ENCODE peak calls at places on chromosomes 4 and X, in eight cellular contexts. X, H, W, V, N, O, D and E are unnamed samples.

GRCh38 chrX:41313419-41313818 is 20.5 kb upstream of the DDX3X start:
- DNase-seq in X (no peak), H (no peak), W (no peak), V (no peak), N (peak; percentile 66), O (no peak), D (no peak), E (no peak)

GRCh38 chr4:177902386-177902785 is 460.1 kb upstream of the AGA start:
- DNase-seq in X (no peak), H (no peak), W (no peak), V (no peak), N (no peak), O (no peak), D (no peak), E (no peak)

GRCh38 chrX:22974616-22975015 is 25.1 kb upstream of the DDX53 start:
- DNase-seq in X (no peak), H (no peak), W (no peak), V (no peak), N (no peak), O (no peak), D (no peak), E (no peak)

GRCh38 chrX:153935326-153935851 is 552 bp upstream of the NAA10 start:
- DNase-seq in X (peak; percentile 36), H (no peak), W (no peak), V (no peak), N (no peak), O (no peak), D (no peak), E (no peak)

GRCh38 chr4:120236873-120237272 is 170.2 kb upstream of the MAD2L1 start:
- DNase-seq in X (no peak), H (no peak), W (no peak), V (no peak), N (no peak), O (no peak), D (no peak), E (no peak)

GRCh38 chr4:100348472-100348871 is 158.2 kb upstream of the DDIT4L start:
- DNase-seq in X (no peak), H (no peak), W (no peak), V (no peak), N (peak; percentile 29), O (no peak), D (no peak), E (no peak)

GRCh38 chr4:88526221-88526815 is 2.7 kb upstream of the PYURF start:
- DNase-seq in X (no peak), H (no peak), W (no peak), V (no peak), N (no peak), O (no peak), D (no peak), E (no peak)

GRCh38 chrX:81996166-81996565 is 794.3 kb downstream of the SH3BGRL start:
- DNase-seq in X (no peak), H (no peak), W (peak; percentile 13), V (no peak), N (no peak), O (no peak), D (no peak), E (no peak)

GRCh38 chr4:24949970-24950369 is 37.1 kb upstream of the CCDC149 start:
- DNase-seq in X (no peak), H (no peak), W (no peak), V (no peak), N (no peak), O (no peak), D (no peak), E (no peak)

GRCh38 chrX:48972214-48973164 is 845 bp upstream of the KCND1 start:
- DNase-seq in X (peak; percentile 65), H (no peak), W (no peak), V (peak; percentile 40), N (no peak), O (no peak), D (peak; percentile 34), E (no peak)

GRCh38 chr4:5033266-5033945 is 14.1 kb upstream of the CYTL1 start:
- DNase-seq in X (no peak), H (no peak), W (no peak), V (no peak), N (no peak), O (no peak), D (no peak), E (no peak)

GRCh38 chr4:5045099-5045498 is 6.2 kb upstream of the STK32B start:
- DNase-seq in X (no peak), H (no peak), W (no peak), V (no peak), N (no peak), O (no peak), D (no peak), E (no peak)

GRCh38 chr4:128770807-128771206 is 38.7 kb upstream of the JADE1 start:
- DNase-seq in X (no peak), H (no peak), W (no peak), V (no peak), N (no peak), O (no peak), D (no peak), E (no peak)

GRCh38 chr4:128604204-128604603 is 205.3 kb upstream of the JADE1 start:
- DNase-seq in X (no peak), H (no peak), W (no peak), V (no peak), N (no peak), O (no peak), D (no peak), E (no peak)

GRCh38 chrX:121260568-121261240 is 213.3 kb downstream of the GLUD2 start:
- DNase-seq in X (no peak), H (no peak), W (no peak), V (no peak), N (no peak), O (no peak), D (no peak), E (no peak)

GRCh38 chrX:1466971-1467561 is 14.4 kb upstream of the ASMTL start:
- DNase-seq in X (no peak), H (peak; percentile 3), W (peak; percentile 75), V (peak; percentile 38), N (no peak), O (peak; percentile 11), D (peak; percentile 29), E (peak; percentile 86)

GRCh38 chr4:48178931-48179330 is 44.9 kb upstream of the TXK start:
- DNase-seq in X (no peak), H (no peak), W (no peak), V (no peak), N (no peak), O (no peak), D (no peak), E (no peak)

GRCh38 chrX:155028192-155028591 is 1.5 kb downstream of the FUNDC2 start:
- DNase-seq in X (no peak), H (no peak), W (no peak), V (no peak), N (no peak), O (no peak), D (no peak), E (no peak)
- TF ChIP-seq CTCF in X (no peak), H (no peak), W (no peak), V (no peak), N (no peak), O (no peak), D (no peak), E (no peak)

DNA sequence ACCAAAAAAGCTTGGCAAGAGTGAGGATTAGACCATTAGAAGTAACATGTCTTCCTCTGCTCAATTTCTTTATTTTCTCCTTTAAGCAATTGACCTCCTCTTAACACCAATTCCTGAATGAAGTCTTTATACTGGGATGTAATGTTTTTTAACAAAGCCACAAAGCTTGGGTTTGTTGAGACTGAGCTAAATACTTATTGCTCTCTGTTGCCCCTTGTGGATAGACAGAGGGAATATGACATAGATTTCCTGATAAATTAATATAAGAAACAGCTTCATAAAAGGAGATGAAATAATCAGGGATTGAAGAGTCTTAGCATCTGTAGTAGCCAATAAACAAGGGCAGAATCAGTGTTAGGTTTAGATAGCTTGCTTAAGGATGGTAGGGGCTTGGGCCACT is 57.6 kb downstream of the CCDC160 start:
- DNase-seq in X (no peak), H (no peak), W (no peak), V (no peak), N (no peak), O (no peak), D (no peak), E (no peak)
- TF ChIP-seq CTCF in X (no peak), H (peak; percentile 36), W (no peak), V (no peak), N (peak; percentile 23), O (peak; percentile 33), D (no peak), E (no peak)

DNA sequence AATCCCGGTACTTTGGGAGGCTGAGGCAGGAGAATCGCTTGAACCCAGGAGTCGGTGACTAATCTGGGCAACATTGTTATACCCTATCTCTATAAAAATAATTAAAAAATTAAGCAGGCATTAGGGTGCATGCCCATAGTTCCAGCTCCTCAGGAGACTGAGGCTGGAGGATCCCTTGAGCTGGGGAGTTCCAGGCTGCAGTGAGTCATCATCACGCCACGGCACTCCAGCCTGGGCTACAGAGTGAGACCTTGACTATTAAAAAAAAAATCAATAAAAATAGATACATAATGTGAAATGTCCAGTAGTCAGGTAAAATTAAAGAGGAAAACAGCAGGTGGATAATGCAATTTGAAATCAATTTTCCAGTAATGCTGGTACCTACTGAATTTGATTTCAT is 14.6 kb downstream of the ADGRL3 start:
- DNase-seq in X (no peak), H (no peak), W (no peak), V (no peak), N (no peak), O (no peak), D (no peak), E (no peak)
- TF ChIP-seq CTCF in X (no peak), H (no peak), W (no peak), V (no peak), N (no peak), O (no peak), D (no peak), E (no peak)

DNA sequence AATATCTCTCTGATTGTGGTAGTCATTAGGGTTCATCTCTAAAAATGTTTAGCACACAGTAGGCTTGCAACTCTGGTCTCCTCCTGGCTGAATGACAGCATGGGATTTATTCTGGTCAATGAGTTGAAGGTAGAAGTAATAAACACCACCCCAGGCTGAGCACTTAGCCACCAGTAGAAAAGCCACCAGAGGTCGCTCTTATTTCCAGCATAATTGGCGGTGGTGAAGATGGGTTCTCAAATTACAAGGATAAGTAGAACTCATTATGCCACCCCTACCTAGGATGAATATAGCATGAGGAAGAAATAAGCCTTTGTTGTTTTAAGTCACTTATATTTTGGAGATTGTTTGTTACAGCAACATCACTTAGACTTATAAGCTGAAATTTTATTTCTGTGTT is 302.7 kb downstream of the GPM6A start:
- DNase-seq in X (peak; percentile 38), H (no peak), W (no peak), V (no peak), N (no peak), O (no peak), D (no peak), E (no peak)
- TF ChIP-seq CTCF in X (peak; percentile 36), H (no peak), W (no peak), V (no peak), N (no peak), O (no peak), D (no peak), E (no peak)

DNA sequence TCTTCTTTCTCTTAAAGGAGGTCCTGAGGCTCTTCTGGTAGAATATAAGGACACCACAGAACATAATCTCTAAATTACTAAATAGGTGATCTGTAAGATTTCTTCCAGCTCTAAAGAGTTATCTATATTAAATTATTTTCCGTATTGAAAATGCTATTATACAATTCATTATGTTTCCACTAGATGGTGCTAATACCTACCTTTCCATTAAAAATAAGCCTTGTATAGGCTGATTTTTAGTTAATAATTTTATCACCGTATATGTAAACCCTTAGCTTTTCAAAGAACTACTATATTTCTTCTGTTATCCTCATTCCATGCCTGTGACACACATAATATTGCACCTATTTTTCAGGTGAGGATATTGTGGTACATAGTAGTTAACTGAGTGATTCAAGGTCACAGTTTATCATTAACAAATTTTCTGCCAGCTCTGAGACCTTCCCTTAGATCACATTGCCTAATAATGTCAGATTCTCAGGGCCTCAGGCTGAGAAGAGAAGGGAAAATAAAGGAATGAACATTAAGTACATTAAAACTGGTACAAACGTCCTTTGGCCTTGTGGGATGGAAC is 138.8 kb downstream of the TEX11 start:
- DNase-seq in X (no peak), H (no peak), W (no peak), V (no peak), N (peak; percentile 4), O (no peak), D (no peak), E (no peak)
- TF ChIP-seq CTCF in X (peak; percentile 22), H (peak; percentile 62), W (no peak), V (peak; percentile 26), N (peak; percentile 9), O (peak; percentile 44), D (peak; percentile 10), E (no peak)